ENCODE peak calls at places on chromosomes 16 and 17, in seven cellular contexts. F, S, J, R, K, H and T are unnamed samples.

GRCh38 chr16:982152-983043 is 828 bp downstream of the SOX8 start:
- DNase-seq in F (no peak), S (no peak), J (no peak), R (no peak), K (no peak), H (no peak), T (no peak)

GRCh38 chr17:4854181-4854681 is 21.1 kb downstream of the MINK1 start:
- DNase-seq in F (no peak), S (no peak), J (no peak), R (no peak), K (peak; percentile 88), H (peak; percentile 66), T (no peak)

GRCh38 chr16:68792465-68793324 is 50.6 kb upstream of the TANGO6 start:
- DNase-seq in F (no peak), S (no peak), J (peak; percentile 66), R (no peak), K (no peak), H (peak; percentile 61), T (no peak)

GRCh38 chr17:81537343-81537855 is 9.2 kb downstream of the FSCN2 start:
- DNase-seq in F (peak; percentile 59), S (no peak), J (peak; percentile 78), R (no peak), K (no peak), H (no peak), T (no peak)

GRCh38 chr16:83344014-83344413 is 463.8 kb upstream of the HSBP1 start:
- DNase-seq in F (no peak), S (no peak), J (no peak), R (no peak), K (no peak), H (peak; percentile 89), T (no peak)

GRCh38 chr17:56676807-56677206 is 83.3 kb downstream of the NOG start:
- DNase-seq in F (no peak), S (no peak), J (no peak), R (no peak), K (no peak), H (no peak), T (no peak)

GRCh38 chr17:51921500-51921899 is 237.0 kb downstream of the CA10 start:
- DNase-seq in F (no peak), S (no peak), J (no peak), R (no peak), K (no peak), H (no peak), T (no peak)

GRCh38 chr17:65851965-65852736 is 290.7 kb upstream of the AXIN2 start:
- DNase-seq in F (no peak), S (no peak), J (no peak), R (no peak), K (no peak), H (no peak), T (no peak)

GRCh38 chr17:66751771-66752170 is 83.1 kb upstream of the CACNG5 start:
- DNase-seq in F (no peak), S (no peak), J (no peak), R (no peak), K (no peak), H (no peak), T (no peak)

GRCh38 chr17:73546770-73547345 is 97.4 kb downstream of the SDK2 start:
- DNase-seq in F (no peak), S (no peak), J (peak; percentile 76), R (peak; percentile 15), K (peak; percentile 68), H (no peak), T (no peak)

GRCh38 chr17:38871247-38871991 is 1.6 kb downstream of the LASP1 start:
- DNase-seq in F (no peak), S (peak; percentile 50), J (peak; percentile 85), R (peak; percentile 69), K (peak; percentile 88), H (peak; percentile 80), T (peak; percentile 75)

GRCh38 chr16:22670551-22670970 is 143.4 kb upstream of the HS3ST2 start:
- DNase-seq in F (peak; percentile 29), S (no peak), J (no peak), R (no peak), K (peak; percentile 96), H (no peak), T (no peak)

GRCh38 chr17:6420173-6420641 is 14.7 kb downstream of the AIPL1 start:
- DNase-seq in F (peak; percentile 66), S (no peak), J (peak; percentile 38), R (peak; percentile 14), K (no peak), H (peak; percentile 1), T (no peak)

GRCh38 chr17:80662557-80662956 is 117.9 kb downstream of the RPTOR start:
- DNase-seq in F (no peak), S (no peak), J (no peak), R (no peak), K (no peak), H (no peak), T (no peak)

GRCh38 chr17:62675260-62675659 is 47.8 kb downstream of the MRC2 start:
- DNase-seq in F (no peak), S (no peak), J (no peak), R (no peak), K (no peak), H (no peak), T (no peak)

GRCh38 chr17:77206125-77206523 is 65.4 kb downstream of the SEC14L1 start:
- DNase-seq in F (no peak), S (no peak), J (no peak), R (no peak), K (no peak), H (no peak), T (no peak)

GRCh38 chr17:47955497-47956461 is 1.9 kb downstream of the PRR15L start:
- DNase-seq in F (no peak), S (no peak), J (peak; percentile 72), R (no peak), K (no peak), H (no peak), T (no peak)

GRCh38 chr16:28009586-28010373 is 53.7 kb downstream of the GSG1L start:
- DNase-seq in F (no peak), S (no peak), J (no peak), R (no peak), K (no peak), H (no peak), T (no peak)

GRCh38 chr16:4925791-4926190 is 11.2 kb downstream of the PPL start:
- DNase-seq in F (no peak), S (no peak), J (no peak), R (no peak), K (no peak), H (no peak), T (no peak)

GRCh38 chr17:4161179-4161559 is 18.2 kb downstream of the CYB5D2 start:
- DNase-seq in F (no peak), S (peak; percentile 46), J (no peak), R (no peak), K (peak; percentile 90), H (peak; percentile 93), T (no peak)

GRCh38 chr16:9970796-9971195 is 211.4 kb downstream of the GRIN2A start:
- DNase-seq in F (no peak), S (no peak), J (no peak), R (no peak), K (no peak), H (no peak), T (no peak)

DNA sequence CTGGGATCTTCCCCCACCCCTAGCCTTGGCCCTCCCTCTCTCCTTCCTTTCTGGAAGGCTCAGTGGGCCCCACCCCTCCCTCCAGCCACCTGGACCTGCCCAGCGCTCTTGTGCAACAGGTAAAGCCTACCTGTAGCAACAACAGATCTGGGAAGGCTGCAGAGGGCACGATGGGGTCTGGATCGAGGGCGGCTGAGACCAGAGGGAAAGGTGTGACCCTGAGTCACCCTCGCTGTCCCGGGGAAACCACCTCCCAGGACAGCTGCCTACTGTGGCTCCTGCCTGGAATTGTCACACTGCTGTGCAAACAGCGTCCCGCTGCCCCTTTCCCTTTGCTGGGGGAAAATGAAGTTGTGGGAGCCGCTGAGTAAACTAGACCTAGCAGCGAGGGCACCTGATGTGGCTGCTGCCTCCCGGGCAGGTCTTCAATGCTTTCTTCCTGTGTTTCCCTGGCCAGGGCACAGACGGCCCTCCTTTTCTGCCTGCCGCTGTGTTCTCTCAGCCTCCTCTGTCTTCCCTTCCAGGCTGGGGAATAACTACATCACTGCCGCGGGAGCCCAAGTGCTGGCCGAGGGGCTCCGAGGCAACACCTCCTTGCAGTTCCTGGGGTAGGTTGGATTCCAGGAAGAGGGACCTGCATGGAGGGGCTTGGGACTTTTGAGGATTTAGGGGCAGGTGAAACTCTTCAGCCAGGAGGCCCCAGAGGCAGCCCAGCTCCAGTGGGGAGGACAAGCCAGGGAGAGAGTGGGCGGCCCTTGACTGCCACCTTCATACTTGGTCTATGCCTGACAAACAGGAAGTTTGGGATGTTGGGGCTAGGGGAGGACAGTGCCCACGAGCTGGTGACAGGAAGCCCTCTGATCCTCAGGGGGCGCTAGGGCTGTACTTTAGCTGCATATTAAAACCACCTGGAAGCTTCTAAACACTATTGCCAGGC is 22.2 kb upstream of the CYLD start:
- DNase-seq in F (no peak), S (no peak), J (peak; percentile 72), R (no peak), K (peak; percentile 57), H (no peak), T (no peak)
- TF ChIP-seq CTCF in F (no peak), S (no peak), J (no peak), R (peak; percentile 19), K (no peak), H (no peak), T (no peak)

GRCh38 chr17:27206447-27206846 is 87.5 kb upstream of the WSB1 start:
- DNase-seq in F (no peak), S (no peak), J (no peak), R (no peak), K (no peak), H (no peak), T (no peak)
- TF ChIP-seq CTCF in F (no peak), S (no peak), J (no peak), R (no peak), K (no peak), H (no peak), T (no peak)

DNA sequence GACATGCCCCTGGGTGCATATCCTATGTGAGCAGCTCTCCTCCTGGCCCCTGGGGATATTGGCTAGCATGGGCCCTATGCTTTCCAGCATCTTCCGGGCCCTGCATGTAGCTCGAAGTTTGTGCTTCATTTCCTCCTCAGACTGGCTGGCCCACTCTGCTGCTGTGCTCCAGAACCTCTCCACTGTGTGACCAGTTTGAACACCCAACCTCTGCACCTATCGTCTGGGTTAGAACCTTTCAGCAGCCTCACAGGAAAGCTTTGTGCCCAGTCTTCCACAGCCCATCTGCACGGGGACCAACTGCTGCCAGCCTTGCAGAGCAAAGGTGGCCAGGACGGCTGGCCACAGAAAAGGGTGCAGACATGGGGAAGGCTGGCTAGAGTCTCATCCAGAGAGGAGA is 10.2 kb upstream of the CLEC18B start:
- DNase-seq in F (no peak), S (no peak), J (no peak), R (no peak), K (no peak), H (no peak), T (no peak)
- TF ChIP-seq CTCF in F (no peak), S (no peak), J (no peak), R (no peak), K (no peak), H (no peak), T (no peak)

DNA sequence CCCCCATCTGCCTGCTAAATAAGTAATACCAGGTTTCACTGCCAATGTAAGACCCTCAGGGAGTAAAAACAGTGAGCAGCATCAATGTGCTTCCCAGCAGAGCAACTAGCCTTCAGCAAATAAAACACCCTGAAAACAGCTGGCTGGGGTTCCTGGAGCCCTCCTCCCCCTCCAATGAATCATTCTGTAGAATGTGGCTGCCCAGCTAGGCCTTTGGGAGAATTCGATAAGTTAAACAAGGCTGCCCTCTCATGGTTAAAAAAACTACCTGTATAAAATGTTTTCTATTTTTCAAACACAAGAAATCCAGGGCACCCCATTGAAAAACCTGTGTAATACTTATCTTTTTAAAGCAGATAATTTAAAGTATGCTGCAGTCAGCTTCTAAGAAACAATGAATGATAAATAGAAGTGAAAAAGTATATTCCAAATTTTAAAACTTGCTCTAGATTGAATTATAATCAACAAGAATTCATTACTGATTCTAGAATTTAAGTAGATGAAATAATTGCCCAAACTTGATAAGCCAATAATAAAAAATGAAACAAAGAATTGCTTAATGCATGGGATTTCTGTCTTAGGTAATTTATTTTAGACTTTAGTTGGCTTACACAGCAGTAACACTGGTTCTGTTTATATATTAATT is 9.4 kb upstream of the TOM1L1 start:
- DNase-seq in F (peak; percentile 23), S (no peak), J (no peak), R (no peak), K (peak; percentile 82), H (peak; percentile 73), T (no peak)
- TF ChIP-seq CTCF in F (peak; percentile 56), S (no peak), J (no peak), R (no peak), K (peak; percentile 54), H (peak; percentile 68), T (no peak)